ENCODE peak calls at places on chromosomes 7 and 10, in seven cellular contexts. D is stomach, S is tibial nerve, T is GM12878, P is A549, I is ovary, Y is H1. N is an unnamed sample.

GRCh38 chr10:20396168-20396567 is 500.9 kb downstream of the NEBL start:
- DNase-seq in D (no peak), S (no peak), T (no peak), P (no peak), I (no peak), Y (no peak), N (no peak)

GRCh38 chr10:89633484-89633883 is 11.6 kb downstream of the PANK1 start:
- DNase-seq in D (no peak), S (no peak), T (no peak), P (no peak), I (no peak), Y (no peak), N (no peak)

GRCh38 chr7:70006411-70006920 is 408.2 kb downstream of the AUTS2 start:
- DNase-seq in D (no peak), S (no peak), T (no peak), P (no peak), I (no peak), Y (no peak), N (no peak)

GRCh38 chr7:55308186-55308929 is 56.8 kb upstream of the LANCL2 start:
- DNase-seq in D (no peak), S (no peak), T (no peak), P (no peak), I (no peak), Y (no peak), N (no peak)

GRCh38 chr7:69596056-69596455 is 2.2 kb upstream of the AUTS2 start:
- DNase-seq in D (no peak), S (no peak), T (no peak), P (no peak), I (no peak), Y (no peak), N (no peak)

GRCh38 chr7:72336887-72337821 is 75.0 kb downstream of the CALN1 start:
- DNase-seq in D (no peak), S (no peak), T (no peak), P (no peak), I (no peak), Y (peak; percentile 82), N (no peak)

GRCh38 chr7:78487464-78487863 is 688.9 kb downstream of the PHTF2 start:
- DNase-seq in D (no peak), S (no peak), T (no peak), P (no peak), I (no peak), Y (no peak), N (no peak)

GRCh38 chr10:25226775-25227682 is 52.2 kb downstream of the GPR158 start:
- DNase-seq in D (peak; percentile 39), S (no peak), T (peak; percentile 4), P (no peak), I (no peak), Y (no peak), N (no peak)

GRCh38 chr10:74967850-74968620 is 141.6 kb downstream of the KAT6B start:
- DNase-seq in D (no peak), S (no peak), T (no peak), P (no peak), I (no peak), Y (no peak), N (no peak)

GRCh38 chr10:3719024-3719843 is 65.8 kb downstream of the KLF6 start:
- DNase-seq in D (no peak), S (no peak), T (no peak), P (no peak), I (no peak), Y (no peak), N (no peak)

GRCh38 chr10:78717200-78717599 is 351.6 kb upstream of the ZMIZ1 start:
- DNase-seq in D (no peak), S (no peak), T (no peak), P (no peak), I (no peak), Y (no peak), N (no peak)

GRCh38 chr10:49831352-49832040 is 69.4 kb upstream of the OGDHL start:
- DNase-seq in D (no peak), S (no peak), T (no peak), P (no peak), I (no peak), Y (peak; percentile 52), N (no peak)

GRCh38 chr10:8096931-8097330 is 42.4 kb downstream of the GATA3 start:
- DNase-seq in D (no peak), S (no peak), T (no peak), P (no peak), I (no peak), Y (no peak), N (no peak)

GRCh38 chr10:64385355-64385754 is 864.2 kb downstream of the REEP3 start:
- DNase-seq in D (no peak), S (no peak), T (no peak), P (no peak), I (no peak), Y (no peak), N (no peak)

GRCh38 chr7:152312316-152312715 is 123.5 kb downstream of the KMT2C start:
- DNase-seq in D (no peak), S (no peak), T (no peak), P (no peak), I (no peak), Y (no peak), N (no peak)

GRCh38 chr7:1087952-1088920 is at the start of gene GPER1:
- DNase-seq in D (peak; percentile 88), S (peak; percentile 23), T (no peak), P (no peak), I (peak; percentile 52), Y (peak; percentile 67), N (peak; percentile 90)

GRCh38 chr7:1086588-1087461 is 1.1 kb upstream of the GPER1 start:
- DNase-seq in D (peak; percentile 81), S (peak; percentile 77), T (no peak), P (peak; percentile 92), I (peak; percentile 79), Y (peak; percentile 93), N (peak; percentile 87)

GRCh38 chr7:1085266-1085665 is 2.6 kb upstream of the GPER1 start:
- DNase-seq in D (peak; percentile 55), S (no peak), T (no peak), P (no peak), I (no peak), Y (no peak), N (no peak)

GRCh38 chr7:1085910-1086421 is 1.9 kb upstream of the GPER1 start:
- DNase-seq in D (no peak), S (no peak), T (no peak), P (no peak), I (no peak), Y (no peak), N (no peak)

DNA sequence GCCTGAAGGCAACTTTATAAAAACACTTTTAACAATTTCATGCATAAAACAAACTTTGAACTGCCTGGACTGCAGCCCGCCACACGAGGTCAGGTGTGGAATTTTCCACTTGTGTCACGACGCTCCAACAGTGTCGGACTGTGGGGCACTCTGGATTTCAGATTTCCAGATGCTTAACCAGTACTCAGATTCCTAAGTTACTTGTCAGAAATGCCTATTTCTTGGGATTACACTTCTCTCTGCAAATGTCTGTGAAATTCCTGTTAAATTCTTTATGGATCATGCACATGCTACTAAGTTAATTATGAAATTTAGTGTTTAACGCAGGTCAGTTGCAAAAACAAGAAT is 477 bp upstream of the GPER1 start:
- DNase-seq in D (no peak), S (no peak), T (no peak), P (no peak), I (no peak), Y (no peak), N (no peak)
- H3K4me3 ChIP-seq in D (peak overlapping the region; percentile 47), S (peak overlapping the region; percentile 47), T (peak overlapping the region; percentile 43), P (no peak overlapping the region), I (peak overlapping the region; percentile 40), Y (no peak overlapping the region), N (peak overlapping the region; percentile 52)

GRCh38 chr7:3091631-3092030 is 48.0 kb upstream of the CARD11 start:
- DNase-seq in D (no peak), S (no peak), T (no peak), P (no peak), I (no peak), Y (no peak), N (no peak)

GRCh38 chr7:3089493-3089892 is 45.8 kb upstream of the CARD11 start:
- DNase-seq in D (no peak), S (no peak), T (no peak), P (peak; percentile 56), I (no peak), Y (peak; percentile 73), N (no peak)

GRCh38 chr7:3087243-3087642 is 43.6 kb upstream of the CARD11 start:
- DNase-seq in D (no peak), S (no peak), T (no peak), P (no peak), I (no peak), Y (no peak), N (no peak)

GRCh38 chr7:3095046-3095445 is 51.4 kb upstream of the CARD11 start:
- DNase-seq in D (no peak), S (peak; percentile 21), T (no peak), P (no peak), I (no peak), Y (no peak), N (no peak)

DNA sequence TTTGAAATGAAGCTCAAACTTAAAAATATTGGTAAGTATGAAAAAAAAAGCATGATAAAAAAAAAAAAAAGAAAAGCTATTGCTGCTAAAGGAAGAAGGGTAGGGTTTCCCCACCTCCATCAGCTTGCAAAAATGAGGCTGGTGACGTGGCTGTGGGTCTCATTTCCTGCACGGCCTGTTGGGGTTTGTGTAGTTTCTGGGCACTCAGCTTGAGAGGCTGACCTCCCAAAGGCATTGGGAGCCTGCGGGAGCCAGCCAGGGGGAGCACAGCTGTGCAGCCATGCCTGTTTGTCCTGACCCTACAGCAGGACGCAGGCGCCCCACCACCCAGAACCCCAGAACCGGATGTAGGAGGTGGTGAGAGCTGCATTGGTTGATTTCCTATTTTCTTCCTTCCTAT is 48.8 kb upstream of the CARD11 start:
- DNase-seq in D (no peak), S (peak; percentile 10), T (peak; percentile 63), P (no peak), I (no peak), Y (no peak), N (peak; percentile 71)
- H3K4me1 ChIP-seq in D (no peaks in the 10 kb centered on the region), S (no peaks in the 10 kb centered on the region), T (peaks cover 16% of the 10 kb centered on the region), P (no peaks in the 10 kb centered on the region), I (no peaks in the 10 kb centered on the region), Y (no peaks in the 10 kb centered on the region), N (no peaks in the 10 kb centered on the region)

DNA sequence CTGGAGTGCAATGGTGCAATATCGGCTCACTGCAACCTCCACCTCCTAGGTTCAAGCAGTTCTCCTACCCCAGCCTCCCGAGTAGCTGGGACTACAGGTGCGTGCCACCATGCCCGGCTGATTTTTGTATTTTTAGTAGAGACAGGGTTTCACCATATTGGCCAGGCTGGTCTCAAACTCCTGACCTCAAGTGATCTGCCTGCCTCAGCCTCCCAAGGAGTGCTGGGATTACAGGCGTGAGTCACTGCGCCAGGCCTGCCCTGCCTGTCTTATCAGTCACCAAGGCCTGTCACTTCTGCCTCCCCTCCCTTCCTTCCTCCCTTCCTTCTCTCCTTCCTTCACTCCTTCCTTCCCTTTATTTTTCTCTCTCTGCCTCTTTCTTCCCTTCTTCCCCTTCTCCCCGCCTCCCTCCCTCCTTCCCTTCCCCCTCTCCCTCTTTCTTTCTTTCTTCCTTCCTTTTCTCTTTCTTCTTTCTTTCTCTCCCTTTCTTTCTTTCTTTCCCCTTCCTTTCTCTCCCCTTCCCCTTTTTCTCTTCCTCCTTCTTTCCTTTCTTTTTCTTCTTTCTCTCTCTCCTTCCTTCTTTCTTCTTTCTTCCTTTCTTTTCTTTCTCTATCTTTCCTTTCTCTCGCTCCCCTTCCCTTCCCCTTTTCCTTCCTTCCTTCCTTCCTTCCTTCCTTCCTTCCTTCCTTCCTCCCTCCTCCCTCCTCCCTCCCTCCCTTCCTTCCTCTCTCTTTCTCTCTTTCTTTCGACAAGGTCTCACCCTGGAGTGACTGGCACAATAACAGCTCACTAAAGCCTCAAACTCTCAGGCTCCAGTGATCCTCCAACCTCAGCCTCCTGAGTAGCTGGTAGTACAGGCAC is 3.1 kb upstream of the ST7 start:
- DNase-seq in D (no peak), S (no peak), T (no peak), P (no peak), I (no peak), Y (no peak), N (no peak)
- TF ChIP-seq EP300 in D (no peak), S (no peak), T (no peak), P (no peak), I (no peak), Y (no peak), N (no peak)

GRCh38 chr7:28815928-28816373 is 142.2 kb downstream of the TRIL start:
- DNase-seq in D (no peak), S (no peak), T (peak; percentile 85), P (no peak), I (no peak), Y (no peak), N (no peak)
- H3K4me3 ChIP-seq in D (no peak overlapping the region), S (no peak overlapping the region), T (peak overlapping the region; percentile 24), P (no peak overlapping the region), I (no peak overlapping the region), Y (no peak overlapping the region), N (no peak overlapping the region)